ENCODE peak calls at places on chromosome 5, in five cellular contexts. Y is stimulated activated CD8-positive, alpha-beta memory T cell treated with anti-CD3 and anti-CD28 coated beads, Interleukin-4, amount 100 ng/mL, for 1 hour; E is Calu3; S is Right ventricle myocardium inferior; V is heart left ventricle. O is an unnamed sample.

GRCh38 chr5:91127682-91128081 is 255.4 kb downstream of the ARRDC3 start:
- DNase-seq in E (no peak), V (no peak), S (no peak), Y (no peak), O (no peak)

GRCh38 chr5:136957428-136957827 is 541.7 kb downstream of the SPOCK1 start:
- DNase-seq in S (no peak), E (peak), V (no peak), Y (no peak), O (no peak)

GRCh38 chr5:4802044-4802443 is 338.1 kb upstream of the ADAMTS16 start:
- DNase-seq in V (no peak), S (no peak), E (no peak), Y (no peak), O (no peak)

GRCh38 chr5:141172381-141173204 is at the start of gene PCDHB7:
- DNase-seq in S (no peak), V (no peak), E (no peak), Y (no peak), O (no peak)

GRCh38 chr5:756865-757345 is 27.6 kb downstream of the ZDHHC11B start:
- DNase-seq in E (no peak), V (peak), Y (no peak), S (peak), O (peak)

GRCh38 chr5:73118331-73119011 is 1.9 kb upstream of the TMEM171 start:
- DNase-seq in S (no peak), E (peak), Y (no peak), V (no peak), O (no peak)

GRCh38 chr5:72067682-72068470 is 39.4 kb upstream of the MAP1B start:
- DNase-seq in Y (no peak), E (peak), S (no peak), V (no peak), O (no peak)

GRCh38 chr5:112420111-112420864 is 1.2 kb upstream of the EPB41L4A start:
- DNase-seq in E (peak), S (peak), V (peak), Y (no peak), O (peak)

GRCh38 chr5:151094861-151095260 is 14.0 kb upstream of the TNIP1 start:
- DNase-seq in S (no peak), Y (no peak), E (no peak), V (no peak), O (no peak)

GRCh38 chr5:1110260-1110929 is 1.5 kb downstream of the SLC12A7 start:
- DNase-seq in V (no peak), S (no peak), E (peak), Y (no peak), O (peak)

GRCh38 chr5:106361905-106362304 is 1308.8 kb downstream of the EFNA5 start:
- DNase-seq in Y (no peak), V (no peak), E (no peak), S (no peak), O (no peak)

GRCh38 chr5:157648275-157648990 is 3.8 kb downstream of the SOX30 start:
- DNase-seq in Y (no peak), S (no peak), E (no peak), V (no peak), O (no peak)

GRCh38 chr5:57575839-57576238 is 93.2 kb upstream of the ACTBL2 start:
- DNase-seq in Y (no peak), V (no peak), E (no peak), S (no peak), O (no peak)

GRCh38 chr5:69519285-69519684 is 26.7 kb downstream of the OCLN start:
- DNase-seq in E (no peak), V (no peak), S (no peak), Y (no peak), O (no peak)

GRCh38 chr5:87899109-87900100 is 369.2 kb downstream of the TMEM161B start:
- DNase-seq in V (peak), S (no peak), Y (no peak), E (no peak), O (peak)

GRCh38 chr5:172101547-172102225 is 86.3 kb downstream of the STK10 start:
- DNase-seq in S (no peak), Y (no peak), E (no peak), V (no peak), O (no peak)

GRCh38 chr5:2190549-2190948 is 307.8 kb upstream of the IRX4 start:
- DNase-seq in S (no peak), Y (no peak), E (no peak), V (no peak), O (no peak)

GRCh38 chr5:65142007-65142406 is 339.7 kb downstream of the ADAMTS6 start:
- DNase-seq in E (no peak), V (no peak), S (no peak), Y (no peak), O (no peak)

GRCh38 chr5:15285901-15286583 is 213.9 kb upstream of the FBXL7 start:
- DNase-seq in Y (no peak), S (no peak), V (peak), E (no peak), O (peak)

GRCh38 chr5:144697847-144698262 is 527.2 kb downstream of the KCTD16 start:
- DNase-seq in S (no peak), E (no peak), Y (no peak), V (no peak), O (no peak)

O was measured in left ventricle myocardium superior.